ENCODE peak calls at places on chromosomes 11 and 22, in nine cellular contexts. One of them, this sample, is unnamed.
A peak's percentile ranks its signal among the peaks of the same experiment; 100 is the strongest.

GRCh38 chr22:40908895-40909294 is 42.3 kb upstream of the RBX1 start:
- DNase-seq in ureter: no peak
- DNase-seq in GM23248: no peak
- DNase-seq in left colon: no peak
- DNase-seq in HT1080: no peak
- DNase-seq in H9: peak; percentile 28
- DNase-seq in AG08396: no peak
- DNase-seq in type B pancreatic cell: no peak
- DNase-seq in neuronal stem cell: no peak
- DNase-seq in this sample: no peak

GRCh38 chr22:36744791-36745190 is 31.1 kb downstream of the IFT27 start:
- DNase-seq in GM23248: no peak
- DNase-seq in AG08396: no peak
- DNase-seq in type B pancreatic cell: no peak
- DNase-seq in left colon: no peak
- DNase-seq in H9: peak; percentile 11
- DNase-seq in neuronal stem cell: no peak
- DNase-seq in HT1080: no peak
- DNase-seq in ureter: no peak
- DNase-seq in this sample: no peak

GRCh38 chr22:21446128-21446826 is 20.9 kb upstream of the TMEM191C start:
- DNase-seq in ureter: peak; percentile 32
- DNase-seq in neuronal stem cell: no peak
- DNase-seq in H9: peak; percentile 24
- DNase-seq in type B pancreatic cell: peak; percentile 69
- DNase-seq in left colon: peak; percentile 21
- DNase-seq in HT1080: no peak
- DNase-seq in AG08396: no peak
- DNase-seq in GM23248: no peak
- DNase-seq in this sample: no peak

GRCh38 chr22:37731804-37732471 is 35.1 kb downstream of the TRIOBP start:
- DNase-seq in GM23248: no peak
- DNase-seq in HT1080: no peak
- DNase-seq in left colon: peak; percentile 65
- DNase-seq in type B pancreatic cell: no peak
- DNase-seq in H9: no peak
- DNase-seq in ureter: no peak
- DNase-seq in neuronal stem cell: no peak
- DNase-seq in AG08396: no peak
- DNase-seq in this sample: no peak

GRCh38 chr11:35688023-35688422 is 25.4 kb downstream of the TRIM44 start:
- DNase-seq in AG08396: no peak
- DNase-seq in H9: no peak
- DNase-seq in HT1080: peak; percentile 79
- DNase-seq in type B pancreatic cell: no peak
- DNase-seq in neuronal stem cell: no peak
- DNase-seq in ureter: no peak
- DNase-seq in left colon: no peak
- DNase-seq in GM23248: peak; percentile 68
- DNase-seq in this sample: no peak

GRCh38 chr11:60771146-60771545 is 14.0 kb upstream of the MS4A10 start:
- DNase-seq in AG08396: no peak
- DNase-seq in type B pancreatic cell: no peak
- DNase-seq in H9: no peak
- DNase-seq in GM23248: no peak
- DNase-seq in neuronal stem cell: no peak
- DNase-seq in left colon: no peak
- DNase-seq in ureter: no peak
- DNase-seq in HT1080: no peak
- DNase-seq in this sample: no peak

GRCh38 chr11:128342511-128343133 is 244.7 kb downstream of the ETS1 start:
- DNase-seq in GM23248: peak; percentile 88
- DNase-seq in neuronal stem cell: no peak
- DNase-seq in left colon: no peak
- DNase-seq in type B pancreatic cell: no peak
- DNase-seq in HT1080: peak; percentile 95
- DNase-seq in ureter: no peak
- DNase-seq in AG08396: peak; percentile 19
- DNase-seq in H9: no peak
- DNase-seq in this sample: no peak

GRCh38 chr11:118877487-118878173 is 6.1 kb upstream of the CXCR5 start:
- DNase-seq in H9: no peak
- DNase-seq in left colon: no peak
- DNase-seq in AG08396: peak; percentile 1
- DNase-seq in type B pancreatic cell: no peak
- DNase-seq in ureter: no peak
- DNase-seq in GM23248: no peak
- DNase-seq in HT1080: no peak
- DNase-seq in neuronal stem cell: no peak
- DNase-seq in this sample: no peak

GRCh38 chr22:49774499-49775151 is 53.0 kb downstream of the BRD1 start:
- DNase-seq in AG08396: no peak
- DNase-seq in left colon: no peak
- DNase-seq in ureter: no peak
- DNase-seq in neuronal stem cell: no peak
- DNase-seq in HT1080: no peak
- DNase-seq in type B pancreatic cell: no peak
- DNase-seq in H9: no peak
- DNase-seq in GM23248: no peak
- DNase-seq in this sample: peak; percentile 33

GRCh38 chr11:45922425-45923082 is at the start of gene LARGE2:
- DNase-seq in neuronal stem cell: peak; percentile 59
- DNase-seq in GM23248: no peak
- DNase-seq in HT1080: no peak
- DNase-seq in AG08396: peak; percentile 29
- DNase-seq in type B pancreatic cell: no peak
- DNase-seq in left colon: peak; percentile 48
- DNase-seq in H9: no peak
- DNase-seq in ureter: no peak
- DNase-seq in this sample: peak; percentile 85

GRCh38 chr22:48778308-48779195 is 1049.1 kb downstream of the BRD1 start:
- DNase-seq in type B pancreatic cell: no peak
- DNase-seq in neuronal stem cell: no peak
- DNase-seq in AG08396: no peak
- DNase-seq in left colon: no peak
- DNase-seq in HT1080: no peak
- DNase-seq in ureter: no peak
- DNase-seq in H9: no peak
- DNase-seq in GM23248: no peak
- DNase-seq in this sample: peak; percentile 27

GRCh38 chr22:26172389-26172990 is 3.2 kb downstream of the SEZ6L start:
- DNase-seq in H9: peak; percentile 69
- DNase-seq in HT1080: no peak
- DNase-seq in neuronal stem cell: peak; percentile 36
- DNase-seq in AG08396: peak; percentile 51
- DNase-seq in ureter: no peak
- DNase-seq in type B pancreatic cell: no peak
- DNase-seq in GM23248: peak; percentile 52
- DNase-seq in left colon: no peak
- DNase-seq in this sample: peak; percentile 57

GRCh38 chr11:87020764-87021365 is 16.9 kb upstream of the TMEM135 start:
- DNase-seq in left colon: no peak
- DNase-seq in ureter: no peak
- DNase-seq in H9: no peak
- DNase-seq in GM23248: no peak
- DNase-seq in HT1080: no peak
- DNase-seq in AG08396: no peak
- DNase-seq in type B pancreatic cell: no peak
- DNase-seq in neuronal stem cell: no peak
- DNase-seq in this sample: no peak

GRCh38 chr11:113519989-113520613 is 44.9 kb upstream of the DRD2 start:
- DNase-seq in AG08396: no peak
- DNase-seq in ureter: peak; percentile 32
- DNase-seq in HT1080: no peak
- DNase-seq in type B pancreatic cell: no peak
- DNase-seq in H9: no peak
- DNase-seq in left colon: no peak
- DNase-seq in neuronal stem cell: no peak
- DNase-seq in GM23248: peak; percentile 43
- DNase-seq in this sample: peak; percentile 20

GRCh38 chr22:48931452-48931851 is 896.2 kb downstream of the BRD1 start:
- DNase-seq in AG08396: no peak
- DNase-seq in H9: no peak
- DNase-seq in type B pancreatic cell: peak; percentile 20
- DNase-seq in HT1080: no peak
- DNase-seq in left colon: no peak
- DNase-seq in GM23248: no peak
- DNase-seq in ureter: no peak
- DNase-seq in neuronal stem cell: no peak
- DNase-seq in this sample: no peak

GRCh38 chr22:27381552-27381951 is 420.0 kb downstream of the MN1 start:
- DNase-seq in type B pancreatic cell: peak; percentile 36
- DNase-seq in H9: no peak
- DNase-seq in HT1080: no peak
- DNase-seq in ureter: no peak
- DNase-seq in neuronal stem cell: no peak
- DNase-seq in GM23248: no peak
- DNase-seq in left colon: no peak
- DNase-seq in AG08396: no peak
- DNase-seq in this sample: peak; percentile 29

GRCh38 chr22:22431271-22432220 is 77.0 kb downstream of the ZNF280B start:
- DNase-seq in AG08396: peak; percentile 73
- DNase-seq in type B pancreatic cell: no peak
- DNase-seq in HT1080: peak; percentile 26
- DNase-seq in left colon: peak; percentile 47
- DNase-seq in neuronal stem cell: peak; percentile 49
- DNase-seq in H9: peak; percentile 74
- DNase-seq in GM23248: peak; percentile 67
- DNase-seq in ureter: peak; percentile 77
- DNase-seq in this sample: peak; percentile 76

GRCh38 chr11:1889527-1889930 is 2.2 kb downstream of the PRR33 start:
- DNase-seq in H9: no peak
- DNase-seq in GM23248: no peak
- DNase-seq in HT1080: no peak
- DNase-seq in AG08396: no peak
- DNase-seq in neuronal stem cell: no peak
- DNase-seq in type B pancreatic cell: peak; percentile 67
- DNase-seq in left colon: no peak
- DNase-seq in ureter: no peak
- DNase-seq in this sample: no peak